ENCODE peak calls at places on chromosome 5, in eight cellular contexts. One of them, this sample, is unnamed. For H3K27me3 and H3K36me3, the result is how much of the 10 kb centered on the place peaks cover.

GRCh38 chr5:112350626-112351025 is 68.5 kb downstream of the EPB41L4A start:
- DNase-seq in cardiac muscle cell: no peak
- DNase-seq in GM23338: no peak
- DNase-seq in tibial artery: no peak
- DNase-seq in IMR-90: no peak
- DNase-seq in lower lobe of right lung: no peak
- DNase-seq in fibroblast of lung: no peak
- DNase-seq in tibial nerve: no peak
- DNase-seq in this sample: no peak

GRCh38 chr5:151155149-151155776 is 2.3 kb downstream of the ANXA6 start:
- DNase-seq in tibial nerve: no peak
- DNase-seq in tibial artery: no peak
- DNase-seq in GM23338: no peak
- DNase-seq in lower lobe of right lung: no peak
- DNase-seq in IMR-90: peak
- DNase-seq in cardiac muscle cell: no peak
- DNase-seq in fibroblast of lung: peak
- DNase-seq in this sample: no peak

GRCh38 chr5:150780816-150781221 is 2.3 kb downstream of the SMIM3 start:
- DNase-seq in IMR-90: peak
- DNase-seq in cardiac muscle cell: no peak
- DNase-seq in lower lobe of right lung: no peak
- DNase-seq in GM23338: no peak
- DNase-seq in fibroblast of lung: peak
- DNase-seq in tibial nerve: no peak
- DNase-seq in tibial artery: no peak
- DNase-seq in this sample: no peak

GRCh38 chr5:39755452-39755851 is 330.7 kb upstream of the DAB2 start:
- DNase-seq in tibial nerve: no peak
- DNase-seq in fibroblast of lung: no peak
- DNase-seq in cardiac muscle cell: no peak
- DNase-seq in lower lobe of right lung: no peak
- DNase-seq in tibial artery: no peak
- DNase-seq in IMR-90: peak
- DNase-seq in GM23338: no peak
- DNase-seq in this sample: no peak

GRCh38 chr5:109743770-109744212 is 54.1 kb downstream of the MAN2A1 start:
- DNase-seq in GM23338: peak
- DNase-seq in cardiac muscle cell: no peak
- DNase-seq in tibial artery: no peak
- DNase-seq in fibroblast of lung: peak
- DNase-seq in IMR-90: peak
- DNase-seq in lower lobe of right lung: no peak
- DNase-seq in tibial nerve: no peak
- DNase-seq in this sample: no peak

GRCh38 chr5:179606910-179607448 is 16.5 kb downstream of the HNRNPH1 start:
- DNase-seq in tibial artery: peak
- DNase-seq in tibial nerve: no peak
- DNase-seq in cardiac muscle cell: no peak
- DNase-seq in IMR-90: no peak
- DNase-seq in GM23338: no peak
- DNase-seq in lower lobe of right lung: no peak
- DNase-seq in fibroblast of lung: no peak
- DNase-seq in this sample: no peak

GRCh38 chr5:114223866-114224265 is 138.0 kb upstream of the KCNN2 start:
- DNase-seq in cardiac muscle cell: no peak
- DNase-seq in lower lobe of right lung: no peak
- DNase-seq in IMR-90: no peak
- DNase-seq in tibial nerve: no peak
- DNase-seq in tibial artery: no peak
- DNase-seq in fibroblast of lung: no peak
- DNase-seq in GM23338: peak
- DNase-seq in this sample: no peak

GRCh38 chr5:98872679-98873078 is 56.1 kb downstream of the CHD1 start:
- DNase-seq in IMR-90: peak
- DNase-seq in lower lobe of right lung: no peak
- DNase-seq in tibial artery: no peak
- DNase-seq in fibroblast of lung: peak
- DNase-seq in GM23338: no peak
- DNase-seq in cardiac muscle cell: no peak
- DNase-seq in tibial nerve: no peak
- DNase-seq in this sample: no peak

GRCh38 chr5:141560141-141560540 is 58.7 kb downstream of the DIAPH1 start:
- DNase-seq in lower lobe of right lung: no peak
- DNase-seq in cardiac muscle cell: peak
- DNase-seq in tibial nerve: no peak
- DNase-seq in GM23338: peak
- DNase-seq in IMR-90: no peak
- DNase-seq in fibroblast of lung: peak
- DNase-seq in tibial artery: no peak
- DNase-seq in this sample: no peak

GRCh38 chr5:176781638-176782570 is 28.5 kb upstream of the UNC5A start:
- DNase-seq in fibroblast of lung: no peak
- DNase-seq in tibial nerve: no peak
- DNase-seq in IMR-90: no peak
- DNase-seq in GM23338: no peak
- DNase-seq in tibial artery: peak
- DNase-seq in lower lobe of right lung: no peak
- DNase-seq in cardiac muscle cell: no peak
- DNase-seq in this sample: no peak

GRCh38 chr5:155004138-155004744 is 9.3 kb upstream of the KIF4B start:
- DNase-seq in IMR-90: no peak
- DNase-seq in fibroblast of lung: no peak
- DNase-seq in tibial nerve: no peak
- DNase-seq in cardiac muscle cell: peak
- DNase-seq in tibial artery: no peak
- DNase-seq in GM23338: peak
- DNase-seq in lower lobe of right lung: no peak
- DNase-seq in this sample: no peak
- TF ChIP-seq CTCF in IMR-90: peak
- TF ChIP-seq CTCF in fibroblast of lung: peak
- TF ChIP-seq CTCF in tibial nerve: no peak
- TF ChIP-seq CTCF in cardiac muscle cell: peak
- TF ChIP-seq CTCF in tibial artery: no peak
- TF ChIP-seq CTCF in GM23338: peak
- TF ChIP-seq CTCF in lower lobe of right lung: peak
- TF ChIP-seq CTCF in this sample: peak

GRCh38 chr5:178077751-178078150 is 35.6 kb upstream of the N4BP3 start:
- DNase-seq in IMR-90: no peak
- DNase-seq in tibial artery: no peak
- DNase-seq in lower lobe of right lung: no peak
- DNase-seq in cardiac muscle cell: peak
- DNase-seq in GM23338: peak
- DNase-seq in fibroblast of lung: no peak
- DNase-seq in tibial nerve: no peak
- DNase-seq in this sample: no peak
- H3K27me3 ChIP-seq in IMR-90: under half
- H3K27me3 ChIP-seq in tibial artery: under half
- H3K27me3 ChIP-seq in lower lobe of right lung: under half
- H3K27me3 ChIP-seq in cardiac muscle cell: under half
- H3K27me3 ChIP-seq in GM23338: under half
- H3K27me3 ChIP-seq in fibroblast of lung: under half
- H3K27me3 ChIP-seq in tibial nerve: under half
- H3K27me3 ChIP-seq in this sample: under half

DNA sequence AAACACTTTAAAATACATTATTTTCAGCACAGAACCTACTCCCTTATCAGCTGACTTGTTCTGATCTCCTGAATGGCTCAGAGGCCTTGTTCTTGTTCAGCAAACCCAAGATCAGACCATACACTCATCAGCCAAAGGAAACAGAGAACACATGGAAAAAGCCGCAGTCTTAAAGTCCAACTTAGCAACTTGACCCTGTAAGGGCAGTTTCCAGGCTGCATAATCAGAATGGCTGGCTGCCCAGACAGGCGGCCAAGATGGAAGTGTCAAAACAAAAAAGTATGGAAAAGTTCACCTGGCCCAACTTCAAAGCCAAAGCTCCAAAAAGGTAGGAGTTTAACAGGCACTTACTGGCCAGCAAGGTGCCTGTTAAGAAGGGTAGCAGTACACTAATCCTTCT is 56.3 kb downstream of the SIL1 start:
- DNase-seq in fibroblast of lung: peak
- DNase-seq in tibial artery: peak
- DNase-seq in cardiac muscle cell: no peak
- DNase-seq in lower lobe of right lung: peak
- DNase-seq in tibial nerve: peak
- DNase-seq in IMR-90: peak
- DNase-seq in GM23338: no peak
- DNase-seq in this sample: peak
- H3K36me3 ChIP-seq in fibroblast of lung: under half
- H3K36me3 ChIP-seq in tibial artery: under half
- H3K36me3 ChIP-seq in cardiac muscle cell: under half
- H3K36me3 ChIP-seq in lower lobe of right lung: under half
- H3K36me3 ChIP-seq in tibial nerve: under half
- H3K36me3 ChIP-seq in IMR-90: under half
- H3K36me3 ChIP-seq in GM23338: under half
- H3K36me3 ChIP-seq in this sample: under half

GRCh38 chr5:43007911-43008368 is 32.2 kb downstream of the ANXA2R start:
- DNase-seq in IMR-90: peak
- DNase-seq in tibial artery: peak
- DNase-seq in fibroblast of lung: peak
- DNase-seq in lower lobe of right lung: peak
- DNase-seq in tibial nerve: peak
- DNase-seq in cardiac muscle cell: peak
- DNase-seq in GM23338: peak
- DNase-seq in this sample: peak
- TF ChIP-seq CTCF in IMR-90: no peak
- TF ChIP-seq CTCF in tibial artery: no peak
- TF ChIP-seq CTCF in fibroblast of lung: peak
- TF ChIP-seq CTCF in lower lobe of right lung: no peak
- TF ChIP-seq CTCF in tibial nerve: no peak
- TF ChIP-seq CTCF in cardiac muscle cell: no peak
- TF ChIP-seq CTCF in GM23338: peak
- TF ChIP-seq CTCF in this sample: no peak

GRCh38 chr5:5632678-5633077 is 210.2 kb downstream of the ICE1 start:
- DNase-seq in IMR-90: no peak
- DNase-seq in lower lobe of right lung: no peak
- DNase-seq in GM23338: no peak
- DNase-seq in cardiac muscle cell: no peak
- DNase-seq in tibial nerve: no peak
- DNase-seq in fibroblast of lung: no peak
- DNase-seq in tibial artery: no peak
- DNase-seq in this sample: no peak
- H3K27me3 ChIP-seq in IMR-90: under half
- H3K27me3 ChIP-seq in lower lobe of right lung: under half
- H3K27me3 ChIP-seq in GM23338: under half
- H3K27me3 ChIP-seq in cardiac muscle cell: under half
- H3K27me3 ChIP-seq in tibial nerve: under half
- H3K27me3 ChIP-seq in fibroblast of lung: under half
- H3K27me3 ChIP-seq in tibial artery: under half
- H3K27me3 ChIP-seq in this sample: under half

GRCh38 chr5:53090229-53090628 is 19.3 kb downstream of the MOCS2 start:
- DNase-seq in cardiac muscle cell: no peak
- DNase-seq in IMR-90: no peak
- DNase-seq in lower lobe of right lung: no peak
- DNase-seq in tibial artery: no peak
- DNase-seq in fibroblast of lung: no peak
- DNase-seq in tibial nerve: no peak
- DNase-seq in GM23338: no peak
- DNase-seq in this sample: no peak

GRCh38 chr5:53089481-53089976 is 20.0 kb downstream of the MOCS2 start:
- DNase-seq in tibial nerve: no peak
- DNase-seq in tibial artery: no peak
- DNase-seq in GM23338: no peak
- DNase-seq in lower lobe of right lung: no peak
- DNase-seq in IMR-90: peak
- DNase-seq in fibroblast of lung: peak
- DNase-seq in cardiac muscle cell: no peak
- DNase-seq in this sample: no peak

GRCh38 chr5:53084856-53085255 is 24.7 kb downstream of the MOCS2 start:
- DNase-seq in cardiac muscle cell: no peak
- DNase-seq in IMR-90: no peak
- DNase-seq in tibial artery: no peak
- DNase-seq in GM23338: no peak
- DNase-seq in fibroblast of lung: no peak
- DNase-seq in tibial nerve: no peak
- DNase-seq in lower lobe of right lung: no peak
- DNase-seq in this sample: no peak

GRCh38 chr5:53087596-53087995 is 22.0 kb downstream of the MOCS2 start:
- DNase-seq in lower lobe of right lung: no peak
- DNase-seq in GM23338: no peak
- DNase-seq in fibroblast of lung: no peak
- DNase-seq in cardiac muscle cell: no peak
- DNase-seq in IMR-90: no peak
- DNase-seq in tibial nerve: no peak
- DNase-seq in tibial artery: no peak
- DNase-seq in this sample: no peak

GRCh38 chr5:53087171-53087570 is 22.4 kb downstream of the MOCS2 start:
- DNase-seq in GM23338: no peak
- DNase-seq in cardiac muscle cell: no peak
- DNase-seq in lower lobe of right lung: no peak
- DNase-seq in tibial artery: no peak
- DNase-seq in tibial nerve: no peak
- DNase-seq in fibroblast of lung: no peak
- DNase-seq in IMR-90: no peak
- DNase-seq in this sample: no peak
- H3K36me3 ChIP-seq in GM23338: under half
- H3K36me3 ChIP-seq in cardiac muscle cell: under half
- H3K36me3 ChIP-seq in lower lobe of right lung: under half
- H3K36me3 ChIP-seq in tibial artery: under half
- H3K36me3 ChIP-seq in tibial nerve: under half
- H3K36me3 ChIP-seq in fibroblast of lung: under half
- H3K36me3 ChIP-seq in IMR-90: under half
- H3K36me3 ChIP-seq in this sample: under half